ENCODE peak calls at places on chromosomes 11 and 22, in ten cellular contexts. One of them, this sample, is unnamed.
A peak's percentile ranks its signal among the peaks of the same experiment; 100 is the strongest.

GRCh38 chr11:8223513-8223899 is 40.2 kb downstream of the LMO1 start:
- DNase-seq in fibroblast of villous mesenchyme: no peak
- DNase-seq in GM06990: no peak
- DNase-seq in endothelial cell of umbilical vein: no peak
- DNase-seq in CD8-positive, alpha-beta T cell: no peak
- DNase-seq in foreskin fibroblast: peak; percentile 21
- DNase-seq in body of pancreas: no peak
- DNase-seq in neural crest cell: no peak
- DNase-seq in heart right ventricle: no peak
- DNase-seq in BJ: no peak
- DNase-seq in this sample: no peak

GRCh38 chr11:93936416-93936815 is 84.7 kb upstream of the HEPHL1 start:
- DNase-seq in fibroblast of villous mesenchyme: no peak
- DNase-seq in CD8-positive, alpha-beta T cell: no peak
- DNase-seq in heart right ventricle: no peak
- DNase-seq in neural crest cell: no peak
- DNase-seq in foreskin fibroblast: peak; percentile 10
- DNase-seq in BJ: no peak
- DNase-seq in endothelial cell of umbilical vein: no peak
- DNase-seq in GM06990: no peak
- DNase-seq in body of pancreas: no peak
- DNase-seq in this sample: no peak

GRCh38 chr11:87451400-87451799 is 413.7 kb downstream of the TMEM135 start:
- DNase-seq in endothelial cell of umbilical vein: no peak
- DNase-seq in BJ: no peak
- DNase-seq in fibroblast of villous mesenchyme: no peak
- DNase-seq in foreskin fibroblast: peak; percentile 19
- DNase-seq in GM06990: no peak
- DNase-seq in body of pancreas: no peak
- DNase-seq in neural crest cell: no peak
- DNase-seq in heart right ventricle: no peak
- DNase-seq in CD8-positive, alpha-beta T cell: no peak
- DNase-seq in this sample: no peak

GRCh38 chr22:44671742-44672141 is 30.3 kb upstream of the PRR5 start:
- DNase-seq in CD8-positive, alpha-beta T cell: peak; percentile 56
- DNase-seq in neural crest cell: no peak
- DNase-seq in heart right ventricle: no peak
- DNase-seq in fibroblast of villous mesenchyme: peak; percentile 78
- DNase-seq in BJ: no peak
- DNase-seq in endothelial cell of umbilical vein: no peak
- DNase-seq in body of pancreas: no peak
- DNase-seq in foreskin fibroblast: peak; percentile 46
- DNase-seq in GM06990: no peak
- DNase-seq in this sample: no peak

GRCh38 chr11:72058416-72059034 is 21.8 kb downstream of the NUMA1 start:
- DNase-seq in fibroblast of villous mesenchyme: peak; percentile 74
- DNase-seq in foreskin fibroblast: peak; percentile 25
- DNase-seq in endothelial cell of umbilical vein: no peak
- DNase-seq in body of pancreas: no peak
- DNase-seq in heart right ventricle: no peak
- DNase-seq in CD8-positive, alpha-beta T cell: no peak
- DNase-seq in GM06990: no peak
- DNase-seq in neural crest cell: no peak
- DNase-seq in BJ: no peak
- DNase-seq in this sample: no peak

GRCh38 chr11:129117595-129118350 is 74.4 kb downstream of the ARHGAP32 start:
- DNase-seq in foreskin fibroblast: peak; percentile 84
- DNase-seq in heart right ventricle: peak; percentile 35
- DNase-seq in endothelial cell of umbilical vein: peak; percentile 77
- DNase-seq in BJ: peak; percentile 16
- DNase-seq in body of pancreas: peak; percentile 52
- DNase-seq in GM06990: no peak
- DNase-seq in CD8-positive, alpha-beta T cell: peak; percentile 40
- DNase-seq in fibroblast of villous mesenchyme: peak; percentile 82
- DNase-seq in neural crest cell: peak; percentile 49
- DNase-seq in this sample: peak; percentile 37

GRCh38 chr11:2443881-2444300 is 423 bp downstream of the TRPM5 start:
- DNase-seq in endothelial cell of umbilical vein: no peak
- DNase-seq in heart right ventricle: no peak
- DNase-seq in CD8-positive, alpha-beta T cell: no peak
- DNase-seq in BJ: no peak
- DNase-seq in GM06990: no peak
- DNase-seq in foreskin fibroblast: no peak
- DNase-seq in body of pancreas: peak; percentile 51
- DNase-seq in fibroblast of villous mesenchyme: no peak
- DNase-seq in neural crest cell: no peak
- DNase-seq in this sample: peak; percentile 8

GRCh38 chr22:39839917-39840510 is 53.5 kb downstream of the ENTHD1 start:
- DNase-seq in CD8-positive, alpha-beta T cell: peak; percentile 24
- DNase-seq in GM06990: peak; percentile 66
- DNase-seq in foreskin fibroblast: no peak
- DNase-seq in neural crest cell: no peak
- DNase-seq in endothelial cell of umbilical vein: no peak
- DNase-seq in fibroblast of villous mesenchyme: no peak
- DNase-seq in body of pancreas: no peak
- DNase-seq in heart right ventricle: no peak
- DNase-seq in BJ: no peak
- DNase-seq in this sample: no peak

DNA sequence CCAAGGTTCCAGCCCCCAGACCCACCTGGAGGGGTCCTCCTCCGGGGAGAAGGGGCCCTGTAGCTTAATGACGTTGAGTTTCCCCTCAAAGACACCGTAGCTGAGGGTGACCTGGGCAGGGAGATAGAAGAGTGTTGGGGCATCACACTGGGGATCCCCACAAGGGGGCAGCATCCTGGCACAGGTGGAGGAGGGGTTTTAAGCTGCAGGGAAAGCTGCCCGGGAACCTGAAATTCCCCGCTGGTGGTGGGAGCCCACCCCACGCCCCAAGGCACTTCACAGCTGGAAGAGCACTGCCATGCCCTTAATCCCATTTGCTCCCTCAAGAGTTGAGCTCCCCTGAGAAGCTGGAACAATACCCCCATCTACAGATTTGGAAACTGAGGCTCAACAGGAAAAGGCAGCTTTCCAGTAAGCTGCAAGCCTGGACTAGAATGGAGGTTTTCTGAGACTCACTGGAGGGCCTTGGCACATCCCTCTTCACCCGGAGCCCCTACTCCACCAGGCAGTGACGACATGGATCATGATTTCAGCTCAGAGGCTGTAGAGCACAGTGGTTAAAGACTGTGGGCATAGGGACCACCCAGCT is 13.7 kb downstream of the MFNG start:
- DNase-seq in neural crest cell: peak; percentile 35
- DNase-seq in BJ: no peak
- DNase-seq in heart right ventricle: no peak
- DNase-seq in foreskin fibroblast: peak; percentile 58
- DNase-seq in fibroblast of villous mesenchyme: peak; percentile 36
- DNase-seq in CD8-positive, alpha-beta T cell: peak; percentile 51
- DNase-seq in endothelial cell of umbilical vein: no peak
- DNase-seq in GM06990: no peak
- DNase-seq in body of pancreas: peak; percentile 47
- DNase-seq in this sample: peak; percentile 59
- TF ChIP-seq CTCF in neural crest cell: peak; percentile 60
- TF ChIP-seq CTCF in BJ: peak; percentile 68
- TF ChIP-seq CTCF in heart right ventricle: peak; percentile 47
- TF ChIP-seq CTCF in foreskin fibroblast: peak; percentile 69
- TF ChIP-seq CTCF in fibroblast of villous mesenchyme: peak; percentile 72
- TF ChIP-seq CTCF in CD8-positive, alpha-beta T cell: peak; percentile 30
- TF ChIP-seq CTCF in endothelial cell of umbilical vein: peak; percentile 49
- TF ChIP-seq CTCF in GM06990: peak; percentile 71
- TF ChIP-seq CTCF in body of pancreas: peak; percentile 50
- TF ChIP-seq CTCF in this sample: peak; percentile 58

GRCh38 chr11:73801136-73801535 is 13.5 kb downstream of the MRPL48 start:
- DNase-seq in neural crest cell: no peak
- DNase-seq in body of pancreas: no peak
- DNase-seq in CD8-positive, alpha-beta T cell: no peak
- DNase-seq in heart right ventricle: no peak
- DNase-seq in GM06990: no peak
- DNase-seq in fibroblast of villous mesenchyme: no peak
- DNase-seq in foreskin fibroblast: no peak
- DNase-seq in endothelial cell of umbilical vein: no peak
- DNase-seq in BJ: no peak
- DNase-seq in this sample: no peak

GRCh38 chr11:73800407-73800806 is 12.7 kb downstream of the MRPL48 start:
- DNase-seq in body of pancreas: no peak
- DNase-seq in neural crest cell: no peak
- DNase-seq in foreskin fibroblast: no peak
- DNase-seq in endothelial cell of umbilical vein: no peak
- DNase-seq in GM06990: no peak
- DNase-seq in CD8-positive, alpha-beta T cell: no peak
- DNase-seq in heart right ventricle: no peak
- DNase-seq in fibroblast of villous mesenchyme: no peak
- DNase-seq in BJ: no peak
- DNase-seq in this sample: no peak

GRCh38 chr11:73792584-73792983 is 4.9 kb downstream of the MRPL48 start:
- DNase-seq in foreskin fibroblast: no peak
- DNase-seq in fibroblast of villous mesenchyme: no peak
- DNase-seq in endothelial cell of umbilical vein: no peak
- DNase-seq in BJ: no peak
- DNase-seq in neural crest cell: no peak
- DNase-seq in body of pancreas: no peak
- DNase-seq in CD8-positive, alpha-beta T cell: no peak
- DNase-seq in heart right ventricle: no peak
- DNase-seq in GM06990: no peak
- DNase-seq in this sample: no peak

GRCh38 chr11:73797457-73797856 is 9.8 kb downstream of the MRPL48 start:
- DNase-seq in fibroblast of villous mesenchyme: no peak
- DNase-seq in CD8-positive, alpha-beta T cell: no peak
- DNase-seq in body of pancreas: peak; percentile 75
- DNase-seq in BJ: no peak
- DNase-seq in foreskin fibroblast: no peak
- DNase-seq in heart right ventricle: no peak
- DNase-seq in GM06990: no peak
- DNase-seq in endothelial cell of umbilical vein: no peak
- DNase-seq in neural crest cell: no peak
- DNase-seq in this sample: no peak

DNA sequence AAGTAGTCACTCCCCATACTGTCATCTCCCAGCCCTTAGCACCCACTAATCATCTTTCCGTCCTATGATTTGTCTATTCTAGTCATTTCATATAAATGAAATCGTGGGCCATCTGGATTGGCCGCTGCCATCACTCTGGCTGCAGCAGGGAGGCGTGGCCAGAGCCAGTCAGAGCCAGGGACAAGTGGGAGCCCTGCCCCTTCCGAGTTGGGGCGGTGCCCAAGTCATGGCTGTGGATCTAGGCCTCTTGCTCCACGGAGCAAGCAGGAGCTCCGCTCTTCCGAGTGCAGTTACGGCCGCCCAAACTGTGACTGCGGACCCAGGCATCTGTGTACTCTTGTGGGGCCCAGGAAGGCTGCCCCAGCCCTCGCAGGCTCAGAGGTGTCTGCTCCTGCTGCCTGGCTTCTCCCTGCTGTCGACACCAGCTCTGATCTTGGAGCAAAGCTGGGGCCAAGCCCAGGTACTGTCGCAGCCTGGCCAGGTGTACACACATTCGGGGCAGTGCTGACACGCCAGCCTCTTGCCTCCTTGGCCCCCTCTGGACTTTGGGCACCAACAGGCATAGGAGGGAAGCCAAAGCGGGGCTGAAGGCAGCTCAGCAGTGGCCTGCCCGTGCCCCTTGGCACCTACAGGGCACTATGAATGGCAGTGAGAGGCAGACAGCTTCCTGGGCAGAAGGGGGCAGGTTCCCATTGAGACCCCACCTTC is 8.4 kb downstream of the MRPL48 start:
- DNase-seq in foreskin fibroblast: no peak
- DNase-seq in neural crest cell: no peak
- DNase-seq in BJ: no peak
- DNase-seq in body of pancreas: no peak
- DNase-seq in CD8-positive, alpha-beta T cell: no peak
- DNase-seq in heart right ventricle: no peak
- DNase-seq in GM06990: no peak
- DNase-seq in endothelial cell of umbilical vein: no peak
- DNase-seq in fibroblast of villous mesenchyme: no peak
- DNase-seq in this sample: peak; percentile 31
- TF ChIP-seq CTCF in foreskin fibroblast: no peak
- TF ChIP-seq CTCF in neural crest cell: no peak
- TF ChIP-seq CTCF in BJ: no peak
- TF ChIP-seq CTCF in body of pancreas: no peak
- TF ChIP-seq CTCF in CD8-positive, alpha-beta T cell: no peak
- TF ChIP-seq CTCF in heart right ventricle: no peak
- TF ChIP-seq CTCF in GM06990: no peak
- TF ChIP-seq CTCF in endothelial cell of umbilical vein: no peak
- TF ChIP-seq CTCF in fibroblast of villous mesenchyme: no peak
- TF ChIP-seq CTCF in this sample: no peak

GRCh38 chr22:31944700-31945477 is 554 bp downstream of the YWHAH start:
- DNase-seq in CD8-positive, alpha-beta T cell: no peak
- DNase-seq in neural crest cell: peak; percentile 36
- DNase-seq in fibroblast of villous mesenchyme: no peak
- DNase-seq in BJ: no peak
- DNase-seq in GM06990: peak; percentile 27
- DNase-seq in foreskin fibroblast: no peak
- DNase-seq in endothelial cell of umbilical vein: peak; percentile 12
- DNase-seq in heart right ventricle: peak; percentile 64
- DNase-seq in body of pancreas: peak; percentile 41
- DNase-seq in this sample: peak; percentile 51
- TF ChIP-seq CTCF in CD8-positive, alpha-beta T cell: no peak
- TF ChIP-seq CTCF in neural crest cell: no peak
- TF ChIP-seq CTCF in fibroblast of villous mesenchyme: peak; percentile 10
- TF ChIP-seq CTCF in BJ: peak; percentile 34
- TF ChIP-seq CTCF in GM06990: no peak
- TF ChIP-seq CTCF in foreskin fibroblast: no peak
- TF ChIP-seq CTCF in endothelial cell of umbilical vein: no peak
- TF ChIP-seq CTCF in heart right ventricle: peak; percentile 14
- TF ChIP-seq CTCF in body of pancreas: no peak
- TF ChIP-seq CTCF in this sample: no peak

GRCh38 chr22:34416321-34416900 is 496.1 kb upstream of the LARGE1 start:
- DNase-seq in BJ: no peak
- DNase-seq in body of pancreas: no peak
- DNase-seq in GM06990: no peak
- DNase-seq in endothelial cell of umbilical vein: no peak
- DNase-seq in heart right ventricle: no peak
- DNase-seq in CD8-positive, alpha-beta T cell: no peak
- DNase-seq in foreskin fibroblast: no peak
- DNase-seq in neural crest cell: no peak
- DNase-seq in fibroblast of villous mesenchyme: no peak
- DNase-seq in this sample: no peak

GRCh38 chr22:34410111-34410510 is 489.8 kb upstream of the LARGE1 start:
- DNase-seq in body of pancreas: no peak
- DNase-seq in endothelial cell of umbilical vein: no peak
- DNase-seq in CD8-positive, alpha-beta T cell: no peak
- DNase-seq in heart right ventricle: no peak
- DNase-seq in foreskin fibroblast: no peak
- DNase-seq in BJ: no peak
- DNase-seq in GM06990: no peak
- DNase-seq in neural crest cell: no peak
- DNase-seq in fibroblast of villous mesenchyme: no peak
- DNase-seq in this sample: no peak

DNA sequence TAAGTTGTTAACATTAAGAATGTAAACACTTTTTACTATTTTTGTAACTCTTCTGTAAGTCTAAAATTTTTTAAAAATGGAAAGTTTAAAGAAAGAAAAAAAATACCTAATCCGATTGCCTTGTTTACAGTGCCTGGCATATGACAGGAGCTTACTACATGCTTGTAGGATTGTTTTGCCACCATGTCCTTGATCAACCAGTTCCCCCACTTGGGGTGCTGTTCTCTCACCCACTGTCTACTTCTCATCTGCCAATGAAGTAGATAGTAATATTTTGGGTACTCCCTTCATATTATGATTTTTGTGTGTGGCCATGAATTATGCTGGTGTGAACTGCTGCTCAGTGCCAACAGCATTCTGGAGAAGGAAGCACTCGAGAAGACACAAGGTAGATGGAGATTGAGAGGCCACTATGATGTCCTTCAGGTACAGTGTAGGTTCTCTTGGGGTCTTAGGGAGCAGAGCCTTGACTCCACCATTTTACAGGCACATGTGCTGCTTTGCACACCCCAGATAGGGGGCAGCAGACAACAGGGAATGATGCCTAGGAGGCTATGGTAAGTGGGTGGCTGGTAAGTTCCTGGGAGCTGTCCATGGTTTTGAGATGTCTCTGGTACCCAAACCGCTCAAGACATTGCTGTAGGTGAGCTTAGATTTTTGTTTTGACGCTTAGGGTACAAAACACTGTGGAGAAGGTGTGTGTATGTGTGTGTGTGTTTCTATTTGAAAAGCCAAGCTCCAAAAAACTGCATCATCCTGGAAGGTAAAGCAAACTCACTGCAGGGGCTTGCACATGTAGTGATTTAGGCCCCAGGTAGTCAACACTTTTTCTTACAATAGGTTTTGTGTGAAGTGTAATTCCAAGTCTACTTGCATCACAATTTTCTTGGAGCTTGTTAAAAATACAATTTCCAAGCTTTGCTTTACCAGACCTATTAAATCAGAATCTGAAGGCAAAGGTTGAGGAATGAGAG is 494.5 kb upstream of the LARGE1 start:
- DNase-seq in CD8-positive, alpha-beta T cell: no peak
- DNase-seq in endothelial cell of umbilical vein: no peak
- DNase-seq in body of pancreas: peak; percentile 52
- DNase-seq in heart right ventricle: peak; percentile 12
- DNase-seq in GM06990: peak; percentile 20
- DNase-seq in foreskin fibroblast: no peak
- DNase-seq in neural crest cell: peak; percentile 72
- DNase-seq in fibroblast of villous mesenchyme: peak; percentile 1
- DNase-seq in BJ: no peak
- DNase-seq in this sample: peak; percentile 62
- TF ChIP-seq CTCF in CD8-positive, alpha-beta T cell: no peak
- TF ChIP-seq CTCF in endothelial cell of umbilical vein: no peak
- TF ChIP-seq CTCF in body of pancreas: peak; percentile 61
- TF ChIP-seq CTCF in heart right ventricle: peak; percentile 48
- TF ChIP-seq CTCF in GM06990: peak; percentile 76
- TF ChIP-seq CTCF in foreskin fibroblast: peak; percentile 47
- TF ChIP-seq CTCF in neural crest cell: peak; percentile 94
- TF ChIP-seq CTCF in fibroblast of villous mesenchyme: no peak
- TF ChIP-seq CTCF in BJ: no peak
- TF ChIP-seq CTCF in this sample: peak; percentile 78